ENCODE peak calls at places on chromosomes 2 and 18, in nine cellular contexts. One of them, this sample, is unnamed.

GRCh38 chr2:200812122-200813022 is 662 bp downstream of the BZW1 start:
- DNase-seq in mesendoderm: peak
- DNase-seq in midbrain: peak
- DNase-seq in GM04504: peak
- DNase-seq in central memory CD4-positive, alpha-beta T cell: peak
- DNase-seq in nephron progenitor cell: peak
- DNase-seq in HCEC 1CT: peak
- DNase-seq in EH: peak
- DNase-seq in stimulated activated CD8-positive, alpha-beta memory T cell treated with anti-CD3 and anti-CD28 coated beads, Interleukin-4, amount 100 ng/mL, for 1 hour: peak
- DNase-seq in this sample: peak

GRCh38 chr18:36568487-36568886 is 260.3 kb downstream of the TPGS2 start:
- DNase-seq in mesendoderm: no peak
- DNase-seq in midbrain: no peak
- DNase-seq in GM04504: no peak
- DNase-seq in central memory CD4-positive, alpha-beta T cell: no peak
- DNase-seq in nephron progenitor cell: no peak
- DNase-seq in HCEC 1CT: no peak
- DNase-seq in EH: no peak
- DNase-seq in stimulated activated CD8-positive, alpha-beta memory T cell treated with anti-CD3 and anti-CD28 coated beads, Interleukin-4, amount 100 ng/mL, for 1 hour: no peak
- DNase-seq in this sample: no peak

GRCh38 chr2:128321421-128321775 is 2.7 kb upstream of the HS6ST1 start:
- DNase-seq in mesendoderm: no peak
- DNase-seq in midbrain: no peak
- DNase-seq in GM04504: no peak
- DNase-seq in central memory CD4-positive, alpha-beta T cell: no peak
- DNase-seq in nephron progenitor cell: no peak
- DNase-seq in HCEC 1CT: no peak
- DNase-seq in EH: no peak
- DNase-seq in stimulated activated CD8-positive, alpha-beta memory T cell treated with anti-CD3 and anti-CD28 coated beads, Interleukin-4, amount 100 ng/mL, for 1 hour: no peak
- DNase-seq in this sample: no peak

GRCh38 chr2:1979101-1979500 is 234.8 kb upstream of the PXDN start:
- DNase-seq in mesendoderm: no peak
- DNase-seq in midbrain: no peak
- DNase-seq in GM04504: no peak
- DNase-seq in central memory CD4-positive, alpha-beta T cell: no peak
- DNase-seq in nephron progenitor cell: no peak
- DNase-seq in HCEC 1CT: no peak
- DNase-seq in EH: no peak
- DNase-seq in stimulated activated CD8-positive, alpha-beta memory T cell treated with anti-CD3 and anti-CD28 coated beads, Interleukin-4, amount 100 ng/mL, for 1 hour: no peak
- DNase-seq in this sample: no peak

GRCh38 chr2:216195565-216195978 is 86.4 kb downstream of the XRCC5 start:
- DNase-seq in mesendoderm: no peak
- DNase-seq in midbrain: no peak
- DNase-seq in GM04504: peak
- DNase-seq in central memory CD4-positive, alpha-beta T cell: no peak
- DNase-seq in nephron progenitor cell: no peak
- DNase-seq in HCEC 1CT: peak
- DNase-seq in EH: peak
- DNase-seq in stimulated activated CD8-positive, alpha-beta memory T cell treated with anti-CD3 and anti-CD28 coated beads, Interleukin-4, amount 100 ng/mL, for 1 hour: no peak
- DNase-seq in this sample: no peak

GRCh38 chr2:177264209-177264538 is 353 bp downstream of the NFE2L2 start:
- DNase-seq in mesendoderm: peak
- DNase-seq in midbrain: peak
- DNase-seq in GM04504: no peak
- DNase-seq in central memory CD4-positive, alpha-beta T cell: no peak
- DNase-seq in nephron progenitor cell: peak
- DNase-seq in HCEC 1CT: no peak
- DNase-seq in EH: peak
- DNase-seq in stimulated activated CD8-positive, alpha-beta memory T cell treated with anti-CD3 and anti-CD28 coated beads, Interleukin-4, amount 100 ng/mL, for 1 hour: no peak
- DNase-seq in this sample: no peak

GRCh38 chr18:49668583-49669290 is 106.9 kb downstream of the LIPG start:
- DNase-seq in mesendoderm: peak
- DNase-seq in midbrain: peak
- DNase-seq in GM04504: no peak
- DNase-seq in central memory CD4-positive, alpha-beta T cell: no peak
- DNase-seq in nephron progenitor cell: peak
- DNase-seq in HCEC 1CT: no peak
- DNase-seq in EH: no peak
- DNase-seq in stimulated activated CD8-positive, alpha-beta memory T cell treated with anti-CD3 and anti-CD28 coated beads, Interleukin-4, amount 100 ng/mL, for 1 hour: no peak
- DNase-seq in this sample: peak

GRCh38 chr2:215870088-215870490 is 143.3 kb downstream of the MREG start:
- DNase-seq in mesendoderm: peak
- DNase-seq in midbrain: no peak
- DNase-seq in GM04504: peak
- DNase-seq in central memory CD4-positive, alpha-beta T cell: no peak
- DNase-seq in nephron progenitor cell: no peak
- DNase-seq in HCEC 1CT: peak
- DNase-seq in EH: peak
- DNase-seq in stimulated activated CD8-positive, alpha-beta memory T cell treated with anti-CD3 and anti-CD28 coated beads, Interleukin-4, amount 100 ng/mL, for 1 hour: no peak
- DNase-seq in this sample: no peak

GRCh38 chr2:26400723-26401122 is 997 bp upstream of the DRC1 start:
- DNase-seq in mesendoderm: no peak
- DNase-seq in midbrain: no peak
- DNase-seq in GM04504: no peak
- DNase-seq in central memory CD4-positive, alpha-beta T cell: no peak
- DNase-seq in nephron progenitor cell: no peak
- DNase-seq in HCEC 1CT: no peak
- DNase-seq in EH: no peak
- DNase-seq in stimulated activated CD8-positive, alpha-beta memory T cell treated with anti-CD3 and anti-CD28 coated beads, Interleukin-4, amount 100 ng/mL, for 1 hour: no peak
- DNase-seq in this sample: no peak

GRCh38 chr2:235577404-235578330 is 83.8 kb downstream of the AGAP1 start:
- DNase-seq in mesendoderm: no peak
- DNase-seq in midbrain: peak
- DNase-seq in GM04504: no peak
- DNase-seq in central memory CD4-positive, alpha-beta T cell: no peak
- DNase-seq in nephron progenitor cell: peak
- DNase-seq in HCEC 1CT: no peak
- DNase-seq in EH: no peak
- DNase-seq in stimulated activated CD8-positive, alpha-beta memory T cell treated with anti-CD3 and anti-CD28 coated beads, Interleukin-4, amount 100 ng/mL, for 1 hour: no peak
- DNase-seq in this sample: no peak

GRCh38 chr18:25349131-25349925 is 2.6 kb downstream of the ZNF521 start:
- DNase-seq in mesendoderm: peak
- DNase-seq in midbrain: peak
- DNase-seq in GM04504: no peak
- DNase-seq in central memory CD4-positive, alpha-beta T cell: no peak
- DNase-seq in nephron progenitor cell: peak
- DNase-seq in HCEC 1CT: peak
- DNase-seq in EH: peak
- DNase-seq in stimulated activated CD8-positive, alpha-beta memory T cell treated with anti-CD3 and anti-CD28 coated beads, Interleukin-4, amount 100 ng/mL, for 1 hour: no peak
- DNase-seq in this sample: peak

GRCh38 chr2:76464310-76464709 is 753.6 kb upstream of the GCFC2 start:
- DNase-seq in mesendoderm: peak
- DNase-seq in midbrain: no peak
- DNase-seq in GM04504: no peak
- DNase-seq in central memory CD4-positive, alpha-beta T cell: no peak
- DNase-seq in nephron progenitor cell: no peak
- DNase-seq in HCEC 1CT: no peak
- DNase-seq in EH: no peak
- DNase-seq in stimulated activated CD8-positive, alpha-beta memory T cell treated with anti-CD3 and anti-CD28 coated beads, Interleukin-4, amount 100 ng/mL, for 1 hour: no peak
- DNase-seq in this sample: no peak

GRCh38 chr2:20326163-20326780 is 24.4 kb downstream of the PUM2 start:
- DNase-seq in mesendoderm: peak
- DNase-seq in midbrain: peak
- DNase-seq in GM04504: peak
- DNase-seq in central memory CD4-positive, alpha-beta T cell: peak
- DNase-seq in nephron progenitor cell: peak
- DNase-seq in HCEC 1CT: peak
- DNase-seq in EH: peak
- DNase-seq in stimulated activated CD8-positive, alpha-beta memory T cell treated with anti-CD3 and anti-CD28 coated beads, Interleukin-4, amount 100 ng/mL, for 1 hour: no peak
- DNase-seq in this sample: peak

GRCh38 chr2:178776725-178777124 is 30.5 kb downstream of the TTN start:
- DNase-seq in mesendoderm: no peak
- DNase-seq in midbrain: no peak
- DNase-seq in GM04504: no peak
- DNase-seq in central memory CD4-positive, alpha-beta T cell: no peak
- DNase-seq in nephron progenitor cell: no peak
- DNase-seq in HCEC 1CT: no peak
- DNase-seq in EH: no peak
- DNase-seq in stimulated activated CD8-positive, alpha-beta memory T cell treated with anti-CD3 and anti-CD28 coated beads, Interleukin-4, amount 100 ng/mL, for 1 hour: no peak
- DNase-seq in this sample: no peak

GRCh38 chr2:28661589-28662001 is 90.0 kb upstream of the PPP1CB start:
- DNase-seq in mesendoderm: no peak
- DNase-seq in midbrain: no peak
- DNase-seq in GM04504: no peak
- DNase-seq in central memory CD4-positive, alpha-beta T cell: no peak
- DNase-seq in nephron progenitor cell: no peak
- DNase-seq in HCEC 1CT: peak
- DNase-seq in EH: peak
- DNase-seq in stimulated activated CD8-positive, alpha-beta memory T cell treated with anti-CD3 and anti-CD28 coated beads, Interleukin-4, amount 100 ng/mL, for 1 hour: no peak
- DNase-seq in this sample: no peak

GRCh38 chr2:237320801-237321563 is 93.0 kb downstream of the COL6A3 start:
- DNase-seq in mesendoderm: no peak
- DNase-seq in midbrain: peak
- DNase-seq in GM04504: no peak
- DNase-seq in central memory CD4-positive, alpha-beta T cell: no peak
- DNase-seq in nephron progenitor cell: no peak
- DNase-seq in HCEC 1CT: no peak
- DNase-seq in EH: no peak
- DNase-seq in stimulated activated CD8-positive, alpha-beta memory T cell treated with anti-CD3 and anti-CD28 coated beads, Interleukin-4, amount 100 ng/mL, for 1 hour: no peak
- DNase-seq in this sample: no peak

GRCh38 chr2:8488001-8488738 is 193.7 kb upstream of the ID2 start:
- DNase-seq in mesendoderm: no peak
- DNase-seq in midbrain: peak
- DNase-seq in GM04504: no peak
- DNase-seq in central memory CD4-positive, alpha-beta T cell: peak
- DNase-seq in nephron progenitor cell: no peak
- DNase-seq in HCEC 1CT: no peak
- DNase-seq in EH: no peak
- DNase-seq in stimulated activated CD8-positive, alpha-beta memory T cell treated with anti-CD3 and anti-CD28 coated beads, Interleukin-4, amount 100 ng/mL, for 1 hour: no peak
- DNase-seq in this sample: no peak

GRCh38 chr2:240269380-240269779 is 128.9 kb upstream of the OTOS start:
- DNase-seq in mesendoderm: no peak
- DNase-seq in midbrain: no peak
- DNase-seq in GM04504: no peak
- DNase-seq in central memory CD4-positive, alpha-beta T cell: no peak
- DNase-seq in nephron progenitor cell: no peak
- DNase-seq in HCEC 1CT: no peak
- DNase-seq in EH: peak
- DNase-seq in stimulated activated CD8-positive, alpha-beta memory T cell treated with anti-CD3 and anti-CD28 coated beads, Interleukin-4, amount 100 ng/mL, for 1 hour: no peak
- DNase-seq in this sample: no peak

GRCh38 chr2:73291093-73291460 is 2.3 kb downstream of the EGR4 start:
- DNase-seq in mesendoderm: peak
- DNase-seq in midbrain: no peak
- DNase-seq in GM04504: no peak
- DNase-seq in central memory CD4-positive, alpha-beta T cell: peak
- DNase-seq in nephron progenitor cell: peak
- DNase-seq in HCEC 1CT: no peak
- DNase-seq in EH: peak
- DNase-seq in stimulated activated CD8-positive, alpha-beta memory T cell treated with anti-CD3 and anti-CD28 coated beads, Interleukin-4, amount 100 ng/mL, for 1 hour: no peak
- DNase-seq in this sample: peak

GRCh38 chr2:113181491-113182051 is 7.8 kb downstream of the PSD4 start:
- DNase-seq in mesendoderm: no peak
- DNase-seq in midbrain: peak
- DNase-seq in GM04504: no peak
- DNase-seq in central memory CD4-positive, alpha-beta T cell: peak
- DNase-seq in nephron progenitor cell: no peak
- DNase-seq in HCEC 1CT: no peak
- DNase-seq in EH: no peak
- DNase-seq in stimulated activated CD8-positive, alpha-beta memory T cell treated with anti-CD3 and anti-CD28 coated beads, Interleukin-4, amount 100 ng/mL, for 1 hour: no peak
- DNase-seq in this sample: no peak

GRCh38 chr2:142974288-142975024 is 97.0 kb downstream of the KYNU start:
- DNase-seq in mesendoderm: peak
- DNase-seq in midbrain: no peak
- DNase-seq in GM04504: no peak
- DNase-seq in central memory CD4-positive, alpha-beta T cell: no peak
- DNase-seq in nephron progenitor cell: no peak
- DNase-seq in HCEC 1CT: peak
- DNase-seq in EH: peak
- DNase-seq in stimulated activated CD8-positive, alpha-beta memory T cell treated with anti-CD3 and anti-CD28 coated beads, Interleukin-4, amount 100 ng/mL, for 1 hour: no peak
- DNase-seq in this sample: peak

GRCh38 chr2:42973771-42974170 is 181.4 kb upstream of the HAAO start:
- DNase-seq in mesendoderm: no peak
- DNase-seq in midbrain: no peak
- DNase-seq in GM04504: no peak
- DNase-seq in central memory CD4-positive, alpha-beta T cell: no peak
- DNase-seq in nephron progenitor cell: no peak
- DNase-seq in HCEC 1CT: no peak
- DNase-seq in EH: no peak
- DNase-seq in stimulated activated CD8-positive, alpha-beta memory T cell treated with anti-CD3 and anti-CD28 coated beads, Interleukin-4, amount 100 ng/mL, for 1 hour: no peak
- DNase-seq in this sample: no peak

GRCh38 chr18:11761553-11761952 is 72.5 kb downstream of the GNAL start:
- DNase-seq in mesendoderm: peak
- DNase-seq in midbrain: no peak
- DNase-seq in GM04504: no peak
- DNase-seq in central memory CD4-positive, alpha-beta T cell: no peak
- DNase-seq in nephron progenitor cell: no peak
- DNase-seq in HCEC 1CT: no peak
- DNase-seq in EH: no peak
- DNase-seq in stimulated activated CD8-positive, alpha-beta memory T cell treated with anti-CD3 and anti-CD28 coated beads, Interleukin-4, amount 100 ng/mL, for 1 hour: no peak
- DNase-seq in this sample: peak

GRCh38 chr18:9734189-9734588 is 26.1 kb downstream of the RAB31 start:
- DNase-seq in mesendoderm: peak
- DNase-seq in midbrain: no peak
- DNase-seq in GM04504: no peak
- DNase-seq in central memory CD4-positive, alpha-beta T cell: no peak
- DNase-seq in nephron progenitor cell: no peak
- DNase-seq in HCEC 1CT: no peak
- DNase-seq in EH: no peak
- DNase-seq in stimulated activated CD8-positive, alpha-beta memory T cell treated with anti-CD3 and anti-CD28 coated beads, Interleukin-4, amount 100 ng/mL, for 1 hour: no peak
- DNase-seq in this sample: no peak

GRCh38 chr2:230794472-230794871 is 70.3 kb upstream of the ITM2C start:
- DNase-seq in mesendoderm: no peak
- DNase-seq in midbrain: no peak
- DNase-seq in GM04504: no peak
- DNase-seq in central memory CD4-positive, alpha-beta T cell: peak
- DNase-seq in nephron progenitor cell: no peak
- DNase-seq in HCEC 1CT: peak
- DNase-seq in EH: no peak
- DNase-seq in stimulated activated CD8-positive, alpha-beta memory T cell treated with anti-CD3 and anti-CD28 coated beads, Interleukin-4, amount 100 ng/mL, for 1 hour: no peak
- DNase-seq in this sample: peak

GRCh38 chr2:20661981-20662937 is 4.7 kb upstream of the GDF7 start:
- DNase-seq in mesendoderm: no peak
- DNase-seq in midbrain: no peak
- DNase-seq in GM04504: no peak
- DNase-seq in central memory CD4-positive, alpha-beta T cell: no peak
- DNase-seq in nephron progenitor cell: no peak
- DNase-seq in HCEC 1CT: no peak
- DNase-seq in EH: no peak
- DNase-seq in stimulated activated CD8-positive, alpha-beta memory T cell treated with anti-CD3 and anti-CD28 coated beads, Interleukin-4, amount 100 ng/mL, for 1 hour: no peak
- DNase-seq in this sample: no peak

GRCh38 chr18:29176681-29177080 is 999.8 kb upstream of the CDH2 start:
- DNase-seq in mesendoderm: no peak
- DNase-seq in midbrain: no peak
- DNase-seq in GM04504: no peak
- DNase-seq in central memory CD4-positive, alpha-beta T cell: no peak
- DNase-seq in nephron progenitor cell: no peak
- DNase-seq in HCEC 1CT: no peak
- DNase-seq in EH: no peak
- DNase-seq in stimulated activated CD8-positive, alpha-beta memory T cell treated with anti-CD3 and anti-CD28 coated beads, Interleukin-4, amount 100 ng/mL, for 1 hour: no peak
- DNase-seq in this sample: no peak

GRCh38 chr2:159640176-159640575 is 23.8 kb upstream of the BAZ2B start:
- DNase-seq in mesendoderm: no peak
- DNase-seq in midbrain: no peak
- DNase-seq in GM04504: no peak
- DNase-seq in central memory CD4-positive, alpha-beta T cell: no peak
- DNase-seq in nephron progenitor cell: no peak
- DNase-seq in HCEC 1CT: peak
- DNase-seq in EH: peak
- DNase-seq in stimulated activated CD8-positive, alpha-beta memory T cell treated with anti-CD3 and anti-CD28 coated beads, Interleukin-4, amount 100 ng/mL, for 1 hour: no peak
- DNase-seq in this sample: no peak

GRCh38 chr2:229679393-229680125 is 34.8 kb downstream of the DNER start:
- DNase-seq in mesendoderm: no peak
- DNase-seq in midbrain: no peak
- DNase-seq in GM04504: no peak
- DNase-seq in central memory CD4-positive, alpha-beta T cell: no peak
- DNase-seq in nephron progenitor cell: no peak
- DNase-seq in HCEC 1CT: no peak
- DNase-seq in EH: peak
- DNase-seq in stimulated activated CD8-positive, alpha-beta memory T cell treated with anti-CD3 and anti-CD28 coated beads, Interleukin-4, amount 100 ng/mL, for 1 hour: no peak
- DNase-seq in this sample: no peak

This sample was measured in GM23338.